ENCODE peak calls at places on chromosome 22, in five cellular contexts. N is right atrium auricular region, Q is fibroblast of lung, D is pancreas, U is breast epithelium. Z is an unnamed sample. For H3K9me3, the result is how much of the 10 kb centered on the place peaks cover.

GRCh38 chr22:35311551-35311999 is 11.9 kb downstream of the TOM1 start:
- DNase-seq in N (no peak), Q (no peak), D (no peak), U (no peak), Z (no peak)

GRCh38 chr22:46366801-46367706 is 31.5 kb downstream of the TRMU start:
- DNase-seq in N (no peak), Q (no peak), D (no peak), U (no peak), Z (peak)

GRCh38 chr22:50595189-50595588 is 5.4 kb upstream of the MAPK8IP2 start:
- DNase-seq in N (no peak), Q (no peak), D (no peak), U (no peak), Z (no peak)

GRCh38 chr22:40176921-40177737 is 596 bp upstream of the TNRC6B start:
- DNase-seq in N (no peak), Q (peak), D (peak), U (no peak), Z (peak)

GRCh38 chr22:27212617-27213177 is 555.3 kb downstream of the MIAT start:
- DNase-seq in N (peak), Q (peak), D (peak), U (peak), Z (no peak)

GRCh38 chr22:24968066-24968561 is 15.6 kb downstream of the KIAA1671 start:
- DNase-seq in N (no peak), Q (peak), D (no peak), U (peak), Z (no peak)

GRCh38 chr22:26065847-26066246 is 103.4 kb upstream of the SEZ6L start:
- DNase-seq in N (no peak), Q (no peak), D (no peak), U (no peak), Z (no peak)

GRCh38 chr22:38569181-38569971 is 607 bp downstream of the DMC1 start:
- DNase-seq in N (no peak), Q (no peak), D (no peak), U (peak), Z (no peak)

GRCh38 chr22:35742342-35743100 is 24.8 kb downstream of the APOL5 start:
- DNase-seq in N (no peak), Q (peak), D (no peak), U (no peak), Z (no peak)

GRCh38 chr22:41382098-41382578 is 396 bp downstream of the TEF start:
- DNase-seq in N (peak), Q (no peak), D (peak), U (peak), Z (peak)

GRCh38 chr22:39097098-39098020 is at the start of gene APOBEC3H:
- DNase-seq in N (no peak), Q (peak), D (no peak), U (peak), Z (no peak)

GRCh38 chr22:31861226-31861840 is 83.0 kb upstream of the YWHAH start:
- DNase-seq in N (no peak), Q (no peak), D (no peak), U (no peak), Z (no peak)

GRCh38 chr22:42937164-42937854 is 77.6 kb downstream of the PACSIN2 start:
- DNase-seq in N (no peak), Q (peak), D (no peak), U (peak), Z (no peak)

GRCh38 chr22:24466831-24467249 is 28.3 kb upstream of the UPB1 start:
- DNase-seq in N (no peak), Q (peak), D (peak), U (no peak), Z (no peak)

GRCh38 chr22:41822289-41823057 is 10.4 kb upstream of the SREBF2 start:
- DNase-seq in N (no peak), Q (peak), D (no peak), U (no peak), Z (no peak)

GRCh38 chr22:38417252-38418060 is 37.5 kb downstream of the KCNJ4 start:
- DNase-seq in N (no peak), Q (no peak), D (no peak), U (no peak), Z (no peak)

GRCh38 chr22:32473388-32473952 is 1.1 kb upstream of the FBXO7 start:
- DNase-seq in N (no peak), Q (peak), D (no peak), U (no peak), Z (peak)

GRCh38 chr22:38260760-38261477 is 11.9 kb downstream of the TMEM184B start:
- DNase-seq in N (no peak), Q (peak), D (no peak), U (no peak), Z (no peak)

GRCh38 chr22:49689255-49689770 is 138.4 kb downstream of the BRD1 start:
- DNase-seq in N (peak), Q (no peak), D (no peak), U (no peak), Z (no peak)

GRCh38 chr22:40153186-40153585 is 24.5 kb upstream of the TNRC6B start:
- DNase-seq in N (no peak), Q (no peak), D (no peak), U (no peak), Z (no peak)

GRCh38 chr22:49676783-49677494 is 150.7 kb downstream of the BRD1 start:
- DNase-seq in N (peak), Q (no peak), D (no peak), U (no peak), Z (no peak)

GRCh38 chr22:36147196-36147788 is 13.3 kb downstream of the APOL3 start:
- DNase-seq in N (no peak), Q (no peak), D (no peak), U (no peak), Z (no peak)

GRCh38 chr22:39723899-39724351 is 153.4 kb downstream of the CACNA1I start:
- DNase-seq in N (no peak), Q (peak), D (no peak), U (no peak), Z (no peak)

GRCh38 chr22:24681236-24681635 is 78.2 kb downstream of the GGT1 start:
- DNase-seq in N (no peak), Q (peak), D (no peak), U (no peak), Z (no peak)

GRCh38 chr22:49664891-49665290 is 162.8 kb downstream of the BRD1 start:
- DNase-seq in N (no peak), Q (no peak), D (no peak), U (no peak), Z (no peak)

GRCh38 chr22:24391836-24392217 is 35.6 kb upstream of the ADORA2A start:
- DNase-seq in N (no peak), Q (peak), D (no peak), U (no peak), Z (no peak)

GRCh38 chr22:50305658-50306566 is 1.5 kb downstream of the PLXNB2 start:
- DNase-seq in N (peak), Q (peak), D (peak), U (peak), Z (no peak)

GRCh38 chr22:27512283-27512761 is 289.2 kb downstream of the MN1 start:
- DNase-seq in N (peak), Q (peak), D (peak), U (peak), Z (no peak)

GRCh38 chr22:27331526-27332281 is 469.9 kb downstream of the MN1 start:
- DNase-seq in N (peak), Q (no peak), D (peak), U (no peak), Z (no peak)

GRCh38 chr22:49954991-49955580 is 5.5 kb upstream of the PIM3 start:
- DNase-seq in N (no peak), Q (no peak), D (peak), U (no peak), Z (no peak)

GRCh38 chr22:25754527-25755202 is 12.7 kb downstream of the MYO18B start:
- DNase-seq in N (peak), Q (peak), D (no peak), U (no peak), Z (no peak)

GRCh38 chr22:23204541-23205157 is 24.3 kb downstream of the BCR start:
- DNase-seq in N (peak), Q (peak), D (peak), U (peak), Z (no peak)
- TF ChIP-seq CTCF in N (peak), Q (no peak), D (no peak), U (no peak), Z (no peak)

GRCh38 chr22:30315962-30316576 is 10.7 kb downstream of the TBC1D10A start:
- DNase-seq in N (no peak), Q (no peak), D (no peak), U (no peak), Z (no peak)
- H3K27ac ChIP-seq in N (no peak), Q (no peak), D (no peak), U (no peak), Z (peak)

GRCh38 chr22:48560389-48560751 is 1267.3 kb downstream of the BRD1 start:
- DNase-seq in N (no peak), Q (no peak), D (no peak), U (no peak), Z (no peak)
- H3K9me3 ChIP-seq in N (under half), Q (under half), D (under half), U (under half), Z (under half)

DNA sequence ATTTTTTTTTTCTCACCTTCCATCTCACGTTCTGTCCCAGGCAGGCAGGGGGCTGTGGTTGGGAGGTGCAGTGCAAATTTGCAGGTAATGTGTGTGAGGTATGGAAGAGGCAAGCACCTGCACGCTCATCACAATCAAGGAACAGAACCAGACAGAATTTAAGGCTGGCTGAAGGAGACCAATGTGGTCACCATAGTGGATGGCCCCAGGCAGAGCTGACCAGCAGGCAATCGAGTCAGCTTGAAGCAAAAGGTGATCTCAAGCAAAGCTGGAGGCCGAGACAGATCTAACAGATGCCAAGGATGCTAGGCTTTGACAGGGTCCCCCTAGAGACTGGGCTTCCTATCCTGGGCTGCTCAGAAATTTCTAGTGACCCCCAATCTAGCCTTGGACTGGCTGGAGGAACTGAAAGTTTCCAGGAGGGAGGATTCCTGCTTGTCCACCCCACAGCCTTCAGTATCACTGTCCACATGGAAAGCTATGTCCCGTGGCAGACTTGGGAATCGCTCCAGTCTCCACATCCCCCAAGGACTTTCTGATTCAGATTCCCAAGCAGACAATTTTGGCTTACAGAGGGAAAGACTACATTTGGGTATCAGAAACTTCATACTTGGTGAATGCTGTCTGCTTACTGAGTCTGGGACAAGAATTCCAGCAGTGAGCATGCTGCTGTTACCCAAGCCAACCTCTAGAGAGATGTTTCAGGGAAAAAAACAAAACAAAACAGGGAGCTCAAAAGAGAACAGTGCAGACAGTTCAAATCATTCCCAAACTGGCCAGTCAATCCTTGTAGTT is 9.0 kb upstream of the MICAL3 start:
- DNase-seq in N (no peak), Q (peak), D (no peak), U (no peak), Z (no peak)
- TF ChIP-seq CTCF in N (no peak), Q (peak), D (no peak), U (no peak), Z (no peak)

GRCh38 chr22:37185646-37186227 is 2.3 kb downstream of the C1QTNF6 start:
- DNase-seq in N (no peak), Q (no peak), D (no peak), U (no peak), Z (no peak)
- H3K27ac ChIP-seq in N (no peak), Q (no peak), D (no peak), U (no peak), Z (no peak)

DNA sequence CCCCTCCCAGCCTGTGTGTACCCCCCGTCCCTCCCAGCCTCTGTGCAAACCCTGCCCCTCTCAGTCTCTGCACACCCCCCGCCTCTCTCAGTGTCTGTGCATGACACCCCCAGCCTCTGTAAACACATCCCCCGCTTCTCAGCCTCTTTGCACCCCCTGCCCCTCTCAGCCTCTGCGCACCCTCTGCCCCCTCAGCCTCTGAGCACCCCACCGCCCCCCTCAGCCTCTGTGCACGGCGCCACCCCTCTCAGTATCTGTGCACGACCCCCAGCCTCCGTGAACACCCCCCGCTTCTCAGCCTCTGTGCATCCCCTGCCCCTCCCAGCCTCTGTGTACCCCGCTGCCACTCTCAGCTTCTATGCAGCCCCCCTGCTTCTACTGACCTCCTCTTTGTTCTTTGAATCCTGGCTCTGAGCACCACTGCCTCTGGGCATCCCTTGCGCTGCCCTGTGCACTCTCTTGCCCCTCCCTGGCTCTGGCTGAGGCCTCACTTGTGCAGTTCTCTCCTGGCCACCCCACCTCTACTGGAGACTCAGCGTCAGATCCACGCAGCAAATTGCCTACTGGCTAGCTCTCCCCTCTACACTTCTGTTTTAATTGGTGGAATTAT is 838.4 kb downstream of the TBC1D22A start:
- DNase-seq in N (no peak), Q (no peak), D (no peak), U (no peak), Z (no peak)
- H3K9me3 ChIP-seq in N (under half), Q (under half), D (under half), U (under half), Z (under half)

GRCh38 chr22:44091021-44091721 is 67.1 kb downstream of the PARVB start:
- DNase-seq in N (no peak), Q (peak), D (no peak), U (no peak), Z (no peak)
- TF ChIP-seq CTCF in N (no peak), Q (no peak), D (no peak), U (no peak), Z (no peak)

GRCh38 chr22:28589102-28589501 is 90.5 kb downstream of the TTC28 start:
- DNase-seq in N (no peak), Q (no peak), D (no peak), U (no peak), Z (no peak)

GRCh38 chr22:28593299-28593698 is 86.3 kb downstream of the TTC28 start:
- DNase-seq in N (no peak), Q (no peak), D (no peak), U (no peak), Z (no peak)

GRCh38 chr22:28597665-28598064 is 82.0 kb downstream of the TTC28 start:
- DNase-seq in N (no peak), Q (no peak), D (no peak), U (no peak), Z (no peak)

GRCh38 chr22:28594784-28595324 is 84.8 kb downstream of the TTC28 start:
- DNase-seq in N (no peak), Q (peak), D (no peak), U (no peak), Z (no peak)

GRCh38 chr22:28594076-28594783 is 85.4 kb downstream of the TTC28 start:
- DNase-seq in N (no peak), Q (no peak), D (no peak), U (no peak), Z (no peak)
- H3K27ac ChIP-seq in N (no peak), Q (no peak), D (no peak), U (no peak), Z (no peak)

DNA sequence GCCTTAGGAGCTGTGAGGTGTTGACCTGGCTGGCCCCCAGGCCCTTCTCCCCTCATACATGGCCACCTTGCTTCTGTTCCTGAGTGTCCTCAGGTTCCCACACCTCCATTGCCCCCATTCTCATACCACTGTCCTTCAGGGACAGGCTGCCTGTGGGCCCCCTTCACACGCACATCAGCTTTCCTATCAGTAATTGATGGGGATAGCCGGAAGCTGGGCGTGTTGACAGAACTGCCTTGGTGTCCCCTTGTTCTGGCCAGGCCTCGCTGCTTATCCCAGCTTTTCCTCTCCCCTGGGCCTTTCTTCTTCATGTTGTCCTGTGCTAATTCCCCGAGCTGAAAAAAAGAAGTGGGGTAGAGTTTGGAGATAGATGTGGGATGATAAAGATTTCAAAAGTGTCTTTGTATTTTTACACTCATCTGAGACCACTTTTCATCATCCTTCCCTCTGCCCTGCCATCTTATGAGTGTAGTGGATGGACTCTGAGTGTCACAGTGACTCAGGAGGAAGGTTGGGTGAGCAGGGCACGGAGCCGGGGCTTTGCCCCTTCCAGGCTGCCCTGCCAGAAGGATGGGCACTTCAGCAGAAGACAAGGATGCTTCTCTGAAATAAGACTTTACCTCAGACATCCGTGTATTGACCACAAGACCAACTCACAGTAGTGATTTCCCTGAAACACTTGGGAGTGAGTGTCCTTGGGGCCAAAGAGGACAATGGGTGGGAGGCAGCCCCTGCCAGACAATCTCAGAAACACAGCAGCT is 42.8 kb downstream of the MED15 start:
- DNase-seq in N (no peak), Q (no peak), D (no peak), U (no peak), Z (no peak)
- H3K9me3 ChIP-seq in N (under half), Q (under half), D (under half), U (under half), Z (under half)

Z was measured in CD4-positive, alpha-beta T cell.